ENCODE peak calls at places on chromosomes 3 and 15, in eight cellular contexts. One of them, this sample, is unnamed.

GRCh38 chr15:91790826-91791225 is 62.7 kb upstream of the SLCO3A1 start:
- DNase-seq in thoracic aorta: no peak
- DNase-seq in activated CD4-positive, CD25-positive, alpha-beta regulatory T cell: no peak
- DNase-seq in mesothelial cell of epicardium: no peak
- DNase-seq in GM12865: no peak
- DNase-seq in LNCaP clone FGC: no peak
- DNase-seq in amniotic epithelial cell: no peak
- DNase-seq in BE2C: no peak
- DNase-seq in this sample: no peak

GRCh38 chr3:149395107-149396089 is 17.9 kb upstream of the TM4SF1 start:
- DNase-seq in thoracic aorta: no peak
- DNase-seq in activated CD4-positive, CD25-positive, alpha-beta regulatory T cell: no peak
- DNase-seq in mesothelial cell of epicardium: no peak
- DNase-seq in GM12865: no peak
- DNase-seq in LNCaP clone FGC: peak
- DNase-seq in amniotic epithelial cell: peak
- DNase-seq in BE2C: peak
- DNase-seq in this sample: no peak

GRCh38 chr3:67614195-67614594 is 40.2 kb downstream of the SUCLG2 start:
- DNase-seq in thoracic aorta: no peak
- DNase-seq in activated CD4-positive, CD25-positive, alpha-beta regulatory T cell: no peak
- DNase-seq in mesothelial cell of epicardium: no peak
- DNase-seq in GM12865: no peak
- DNase-seq in LNCaP clone FGC: no peak
- DNase-seq in amniotic epithelial cell: no peak
- DNase-seq in BE2C: no peak
- DNase-seq in this sample: no peak

GRCh38 chr15:40702077-40702476 is 7.1 kb downstream of the RAD51 start:
- DNase-seq in thoracic aorta: no peak
- DNase-seq in activated CD4-positive, CD25-positive, alpha-beta regulatory T cell: no peak
- DNase-seq in mesothelial cell of epicardium: no peak
- DNase-seq in GM12865: peak
- DNase-seq in LNCaP clone FGC: no peak
- DNase-seq in amniotic epithelial cell: peak
- DNase-seq in BE2C: no peak
- DNase-seq in this sample: no peak

GRCh38 chr3:141797167-141797773 is 34.1 kb downstream of the GRK7 start:
- DNase-seq in thoracic aorta: no peak
- DNase-seq in activated CD4-positive, CD25-positive, alpha-beta regulatory T cell: peak
- DNase-seq in mesothelial cell of epicardium: peak
- DNase-seq in GM12865: peak
- DNase-seq in LNCaP clone FGC: peak
- DNase-seq in amniotic epithelial cell: peak
- DNase-seq in BE2C: no peak
- DNase-seq in this sample: no peak

GRCh38 chr15:50819344-50819743 is 53.8 kb upstream of the SPPL2A start:
- DNase-seq in thoracic aorta: no peak
- DNase-seq in activated CD4-positive, CD25-positive, alpha-beta regulatory T cell: no peak
- DNase-seq in mesothelial cell of epicardium: no peak
- DNase-seq in GM12865: no peak
- DNase-seq in LNCaP clone FGC: no peak
- DNase-seq in amniotic epithelial cell: peak
- DNase-seq in BE2C: no peak
- DNase-seq in this sample: no peak

GRCh38 chr3:49807427-49808114 is 4.5 kb downstream of the INKA1 start:
- DNase-seq in thoracic aorta: no peak
- DNase-seq in activated CD4-positive, CD25-positive, alpha-beta regulatory T cell: no peak
- DNase-seq in mesothelial cell of epicardium: no peak
- DNase-seq in GM12865: peak
- DNase-seq in LNCaP clone FGC: no peak
- DNase-seq in amniotic epithelial cell: no peak
- DNase-seq in BE2C: no peak
- DNase-seq in this sample: no peak

GRCh38 chr3:100522125-100522524 is 29.7 kb downstream of the TMEM45A start:
- DNase-seq in thoracic aorta: no peak
- DNase-seq in activated CD4-positive, CD25-positive, alpha-beta regulatory T cell: no peak
- DNase-seq in mesothelial cell of epicardium: no peak
- DNase-seq in GM12865: no peak
- DNase-seq in LNCaP clone FGC: no peak
- DNase-seq in amniotic epithelial cell: no peak
- DNase-seq in BE2C: no peak
- DNase-seq in this sample: no peak

GRCh38 chr3:144085964-144086363 is 114.3 kb downstream of the DIPK2A start:
- DNase-seq in thoracic aorta: no peak
- DNase-seq in activated CD4-positive, CD25-positive, alpha-beta regulatory T cell: no peak
- DNase-seq in mesothelial cell of epicardium: no peak
- DNase-seq in GM12865: no peak
- DNase-seq in LNCaP clone FGC: peak
- DNase-seq in amniotic epithelial cell: peak
- DNase-seq in BE2C: no peak
- DNase-seq in this sample: no peak

GRCh38 chr3:136624894-136625815 is 127.0 kb downstream of the STAG1 start:
- DNase-seq in thoracic aorta: no peak
- DNase-seq in activated CD4-positive, CD25-positive, alpha-beta regulatory T cell: no peak
- DNase-seq in mesothelial cell of epicardium: no peak
- DNase-seq in GM12865: peak
- DNase-seq in LNCaP clone FGC: peak
- DNase-seq in amniotic epithelial cell: peak
- DNase-seq in BE2C: no peak
- DNase-seq in this sample: peak

This sample was measured in NCI-H1048.